ENCODE peak calls at places on chromosomes 3 and 15, in five cellular contexts. F is GM12865, X is T follicular helper cell, V is NCI-H1092, M is A172. J is an unnamed sample.

GRCh38 chr15:44536298-44536961 is 517 bp upstream of the EIF3J start:
- DNase-seq in V (peak), F (no peak), X (no peak), M (peak), J (no peak)

GRCh38 chr3:17120115-17120514 is 235.4 kb downstream of the PLCL2 start:
- DNase-seq in F (no peak), M (no peak), V (no peak), X (no peak), J (no peak)

GRCh38 chr3:48151058-48151806 is 37.0 kb downstream of the CDC25A start:
- DNase-seq in F (peak), V (peak), X (peak), M (peak), J (peak)

GRCh38 chr3:140440446-140440845 is 237.4 kb upstream of the TRIM42 start:
- DNase-seq in F (no peak), V (no peak), M (no peak), X (no peak), J (no peak)

GRCh38 chr15:95018888-95019545 is 787.7 kb downstream of the MCTP2 start:
- DNase-seq in F (peak), X (no peak), V (no peak), M (peak), J (peak)

GRCh38 chr3:53671192-53672021 is 174.8 kb downstream of the CHDH start:
- DNase-seq in V (no peak), F (no peak), M (no peak), X (no peak), J (no peak)

GRCh38 chr15:53862371-53862770 is 102.9 kb upstream of the WDR72 start:
- DNase-seq in M (no peak), X (no peak), V (no peak), F (no peak), J (no peak)

GRCh38 chr15:36161781-36162212 is 417.6 kb upstream of the CDIN1 start:
- DNase-seq in V (no peak), M (no peak), X (no peak), F (no peak), J (no peak)

GRCh38 chr3:129040579-129041300 is 19.8 kb upstream of the GP9 start:
- DNase-seq in F (no peak), M (no peak), X (no peak), V (no peak), J (no peak)

GRCh38 chr15:40010681-40011080 is 28.3 kb downstream of the SRP14 start:
- DNase-seq in X (no peak), M (no peak), V (no peak), F (no peak), J (no peak)

GRCh38 chr3:47245271-47245670 is 37.3 kb downstream of the KIF9 start:
- DNase-seq in M (no peak), F (no peak), V (no peak), X (no peak), J (no peak)

GRCh38 chr3:68295457-68295856 is 636.9 kb downstream of the TAFA4 start:
- DNase-seq in X (no peak), V (no peak), M (no peak), F (no peak), J (no peak)

GRCh38 chr3:16402451-16402850 is 111.0 kb downstream of the RFTN1 start:
- DNase-seq in M (no peak), F (no peak), X (no peak), V (no peak), J (no peak)

GRCh38 chr3:128863560-128863959 is 15.9 kb upstream of the ACAD9 start:
- DNase-seq in F (no peak), V (no peak), M (no peak), X (no peak), J (no peak)